ENCODE peak calls at places on chromosomes 6 and 20, in four cellular contexts. Z is SK-N-SH, R is GM12878, W is K562. D is an unnamed sample.

GRCh38 chr6:28124350-28124970 is at the start of gene ZSCAN16:
- DNase-seq in Z (peak; percentile 81), R (no peak), W (no peak), D (peak; percentile 64)

GRCh38 chr6:159899994-159900745 is 9.4 kb downstream of the MAS1 start:
- DNase-seq in Z (no peak), R (no peak), W (no peak), D (no peak)

GRCh38 chr6:151998784-151999183 is 191.3 kb downstream of the ESR1 start:
- DNase-seq in Z (no peak), R (no peak), W (no peak), D (no peak)

GRCh38 chr6:102520981-102521380 is 1127.5 kb downstream of the GRIK2 start:
- DNase-seq in Z (no peak), R (no peak), W (no peak), D (no peak)

GRCh38 chr6:44100088-44100550 is 27.1 kb downstream of the MRPL14 start:
- DNase-seq in Z (peak; percentile 47), R (no peak), W (peak; percentile 48), D (no peak)

GRCh38 chr6:129575378-129576118 is 134.4 kb downstream of the ARHGAP18 start:
- DNase-seq in Z (peak; percentile 9), R (no peak), W (peak; percentile 28), D (no peak)

GRCh38 chr6:115882174-115882573 is 178.5 kb downstream of the FRK start:
- DNase-seq in Z (no peak), R (no peak), W (no peak), D (no peak)

GRCh38 chr20:1434571-1435336 is 31.9 kb downstream of the NSFL1C start:
- DNase-seq in Z (no peak), R (peak; percentile 78), W (peak; percentile 66), D (no peak)

GRCh38 chr20:2206957-2207769 is 88.6 kb upstream of the TGM3 start:
- DNase-seq in Z (peak; percentile 93), R (peak; percentile 19), W (peak; percentile 62), D (peak; percentile 39)

GRCh38 chr6:116996842-116997241 is 119.8 kb downstream of the RFX6 start:
- DNase-seq in Z (no peak), R (no peak), W (no peak), D (no peak)

GRCh38 chr6:15253107-15254073 is 7.5 kb downstream of the JARID2 start:
- DNase-seq in Z (no peak), R (no peak), W (no peak), D (no peak)

GRCh38 chr6:123529843-123530242 is 106.9 kb downstream of the TRDN start:
- DNase-seq in Z (no peak), R (no peak), W (peak; percentile 50), D (no peak)

GRCh38 chr20:3648941-3649340 is 14.3 kb downstream of the GFRA4 start:
- DNase-seq in Z (peak; percentile 53), R (no peak), W (no peak), D (no peak)

GRCh38 chr6:118468682-118469465 is 79.2 kb upstream of the PLN start:
- DNase-seq in Z (no peak), R (no peak), W (no peak), D (no peak)

GRCh38 chr6:109071125-109071917 is 23.3 kb downstream of the SESN1 start:
- DNase-seq in Z (no peak), R (no peak), W (no peak), D (no peak)

GRCh38 chr6:37142047-37142614 is 27.8 kb upstream of the PIM1 start:
- DNase-seq in Z (no peak), R (no peak), W (no peak), D (no peak)

GRCh38 chr6:90274481-90275030 is 22.1 kb downstream of the BACH2 start:
- DNase-seq in Z (no peak), R (no peak), W (no peak), D (no peak)

GRCh38 chr6:169384291-169384690 is 130.6 kb upstream of the THBS2 start:
- DNase-seq in Z (no peak), R (no peak), W (no peak), D (no peak)

GRCh38 chr6:13760948-13761347 is 49.3 kb upstream of the RANBP9 start:
- DNase-seq in Z (no peak), R (no peak), W (no peak), D (no peak)

GRCh38 chr6:43172127-43173007 is 1.3 kb downstream of the SRF start:
- DNase-seq in Z (peak; percentile 74), R (no peak), W (peak; percentile 68), D (peak; percentile 66)

GRCh38 chr20:34680586-34680985 is 3.7 kb upstream of the PIGU start:
- DNase-seq in Z (no peak), R (no peak), W (no peak), D (no peak)

GRCh38 chr20:1174787-1175186 is 10.0 kb downstream of the TMEM74B start:
- DNase-seq in Z (no peak), R (no peak), W (peak; percentile 33), D (no peak)

GRCh38 chr6:158628542-158628941 is 16.0 kb downstream of the DYNLT1 start:
- DNase-seq in Z (no peak), R (no peak), W (no peak), D (no peak)

GRCh38 chr6:36753671-36754485 is 56.3 kb downstream of the RAB44 start:
- DNase-seq in Z (peak; percentile 54), R (no peak), W (no peak), D (no peak)

GRCh38 chr6:154675602-154676088 is 57.6 kb upstream of the SCAF8 start:
- DNase-seq in Z (peak; percentile 86), R (peak; percentile 97), W (peak; percentile 95), D (peak; percentile 89)

GRCh38 chr6:136067731-136068341 is 182.3 kb downstream of the MTFR2 start:
- DNase-seq in Z (no peak), R (no peak), W (no peak), D (peak; percentile 17)

GRCh38 chr6:139251377-139252017 is 40.3 kb downstream of the TXLNB start:
- DNase-seq in Z (no peak), R (no peak), W (no peak), D (no peak)

DNA sequence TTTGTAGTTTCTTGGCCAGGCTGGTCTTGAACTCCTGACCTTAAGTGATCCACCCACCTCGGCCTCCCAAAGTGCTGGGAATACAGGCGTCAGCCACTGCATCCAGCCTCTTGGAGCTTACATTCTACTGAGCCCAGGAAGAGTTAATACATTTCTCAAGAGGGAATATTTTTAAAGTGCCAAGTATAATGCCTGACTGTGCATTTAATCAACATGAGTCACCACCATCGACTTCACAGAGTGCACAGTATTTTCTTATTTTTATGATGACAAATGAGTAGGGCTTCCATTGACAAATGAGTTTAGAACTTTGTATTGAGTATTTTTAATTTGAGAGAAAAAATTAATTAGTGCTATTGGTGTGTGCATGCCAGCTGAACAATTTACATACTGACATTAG is 72.2 kb downstream of the SASH1 start:
- DNase-seq in Z (no peak), R (no peak), W (no peak), D (no peak)
- TF ChIP-seq NRF1 in Z (no peak), R (no peak), W (no peak), D (no peak)

GRCh38 chr20:5652626-5653573 is 97.3 kb upstream of the SHLD1 start:
- DNase-seq in Z (no peak), R (no peak), W (no peak), D (no peak)
- TF ChIP-seq NRF1 in Z (no peak), R (no peak), W (no peak), D (no peak)

DNA sequence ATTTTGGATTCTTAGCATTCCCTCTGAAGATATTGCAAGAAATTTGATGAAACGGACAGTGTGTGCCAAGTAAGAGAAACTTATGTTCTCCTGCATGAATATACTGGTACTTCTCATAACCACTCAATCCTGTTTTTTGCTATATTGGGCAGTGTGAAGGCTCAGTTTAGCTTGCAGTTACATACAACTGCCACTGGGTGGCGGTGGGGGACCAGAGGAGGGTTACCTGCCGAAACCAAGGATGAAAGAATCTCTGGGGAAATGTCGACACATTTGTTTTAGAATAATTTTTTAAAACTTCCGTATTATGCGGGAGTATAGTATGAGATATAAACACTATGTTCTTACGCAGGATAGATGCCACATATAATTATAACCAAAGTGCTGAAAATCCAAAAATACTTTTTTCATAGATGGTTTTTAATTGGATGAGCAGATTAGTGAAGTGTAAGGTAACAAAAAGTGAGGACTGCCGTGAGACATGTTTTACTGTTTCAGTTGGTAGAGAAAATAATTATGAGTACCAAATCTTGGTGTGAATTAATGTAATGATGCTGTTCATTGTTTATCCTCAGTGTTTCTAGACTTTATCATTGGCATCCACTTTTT is 9.7 kb downstream of the TRMT11 start:
- DNase-seq in Z (peak; percentile 57), R (peak; percentile 28), W (peak; percentile 75), D (no peak)
- TF ChIP-seq NRF1 in Z (no peak), R (no peak), W (no peak), D (no peak)

DNA sequence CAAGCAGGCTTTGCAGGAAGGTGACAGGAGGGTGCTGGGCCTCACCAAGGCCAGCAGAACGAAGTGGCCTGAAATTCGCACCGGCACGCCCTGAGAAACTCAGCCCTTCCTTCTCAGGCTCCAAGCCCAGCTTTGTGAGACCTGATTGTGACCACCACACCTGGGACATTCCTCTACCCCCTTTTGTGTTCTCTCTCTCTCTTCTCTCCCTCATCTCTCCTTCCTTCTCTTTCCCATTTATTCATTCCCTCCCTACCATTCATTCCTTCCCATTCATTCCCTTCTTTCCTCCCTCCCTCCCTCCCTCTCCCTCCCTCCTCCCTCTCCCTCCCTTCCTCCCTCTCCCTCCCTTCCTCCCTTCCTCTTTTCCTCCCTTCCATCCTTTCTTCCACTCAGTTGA is 8.8 kb downstream of the CD93 start:
- DNase-seq in Z (no peak), R (no peak), W (no peak), D (no peak)
- TF ChIP-seq NRF1 in Z (no peak), R (no peak), W (no peak), D (no peak)

GRCh38 chr6:40485795-40486194 is 101.4 kb downstream of the LRFN2 start:
- DNase-seq in Z (no peak), R (no peak), W (no peak), D (no peak)
- TF ChIP-seq NRF1 in Z (no peak), R (no peak), W (no peak), D (no peak)